ENCODE peak calls at places on chromosomes 1 and 21, in eight cellular contexts. C is memory B cell, L is uterus, I is Peyer's patch, S is GM19239, Z is right atrium auricular region, A is Calu3, B is T follicular helper cell. F is an unnamed sample.

GRCh38 chr1:54978528-54979326 is 1.7 kb upstream of the TMEM61 start:
- DNase-seq in C (no peak), L (peak), I (no peak), S (no peak), Z (no peak), A (no peak), B (no peak), F (no peak)

GRCh38 chr1:20376880-20377494 is 86.3 kb downstream of the VWA5B1 start:
- DNase-seq in C (peak), L (peak), I (no peak), S (peak), Z (no peak), A (peak), B (peak), F (peak)

GRCh38 chr1:116847688-116848531 is 61.8 kb upstream of the PTGFRN start:
- DNase-seq in C (no peak), L (peak), I (no peak), S (no peak), Z (peak), A (no peak), B (no peak), F (no peak)

GRCh38 chr1:206802401-206802800 is 30.1 kb upstream of the IL10 start:
- DNase-seq in C (no peak), L (no peak), I (no peak), S (no peak), Z (no peak), A (no peak), B (no peak), F (no peak)

GRCh38 chr1:10272274-10272673 is 61.9 kb downstream of the KIF1B start:
- DNase-seq in C (no peak), L (no peak), I (no peak), S (no peak), Z (no peak), A (no peak), B (no peak), F (no peak)

GRCh38 chr1:175479521-175480342 is 263.7 kb downstream of the TNR start:
- DNase-seq in C (no peak), L (no peak), I (no peak), S (no peak), Z (no peak), A (no peak), B (no peak), F (peak)

GRCh38 chr1:6795203-6795602 is 9.9 kb downstream of the CAMTA1 start:
- DNase-seq in C (no peak), L (no peak), I (no peak), S (no peak), Z (no peak), A (no peak), B (no peak), F (no peak)

GRCh38 chr21:42564561-42564971 is 50.9 kb downstream of the SLC37A1 start:
- DNase-seq in C (no peak), L (peak), I (no peak), S (no peak), Z (no peak), A (no peak), B (no peak), F (no peak)

GRCh38 chr1:82321794-82322193 is 521.1 kb downstream of the ADGRL2 start:
- DNase-seq in C (no peak), L (no peak), I (no peak), S (no peak), Z (no peak), A (no peak), B (no peak), F (no peak)

GRCh38 chr1:38680801-38681510 is 178.6 kb downstream of the RRAGC start:
- DNase-seq in C (no peak), L (no peak), I (no peak), S (no peak), Z (no peak), A (no peak), B (no peak), F (no peak)

GRCh38 chr1:44423706-44424546 is 18.9 kb downstream of the RNF220 start:
- DNase-seq in C (no peak), L (peak), I (no peak), S (no peak), Z (peak), A (peak), B (no peak), F (no peak)

GRCh38 chr21:46005481-46005881 is 23.9 kb downstream of the COL6A1 start:
- DNase-seq in C (no peak), L (peak), I (peak), S (no peak), Z (peak), A (no peak), B (no peak), F (no peak)

GRCh38 chr1:227961651-227962050 is 13.9 kb upstream of the WNT9A start:
- DNase-seq in C (no peak), L (no peak), I (no peak), S (no peak), Z (no peak), A (no peak), B (no peak), F (no peak)

GRCh38 chr1:245988393-245989078 is 518.5 kb downstream of the SMYD3 start:
- DNase-seq in C (no peak), L (no peak), I (no peak), S (no peak), Z (no peak), A (no peak), B (no peak), F (no peak)